ENCODE peak calls at places on chromosomes 1 and 21, in ten cellular contexts. J is A549, U is endothelial cell of umbilical vein, G is sigmoid colon, Q is Peyer's patch, T is transverse colon, F is IMR-90, I is GM12878, W is lower leg skin, Y is adrenal gland. X is an unnamed sample.

GRCh38 chr21:22363504-22363903 is 1365.3 kb downstream of the NCAM2 start:
- DNase-seq in W (no peak), Q (peak), G (no peak), J (no peak), Y (no peak), I (no peak), T (peak), F (no peak), U (no peak), X (no peak)

GRCh38 chr21:30714946-30715345 is 3.6 kb downstream of the KRTAP21-3 start:
- DNase-seq in Y (no peak), I (no peak), F (no peak), J (no peak), W (no peak), U (no peak), Q (no peak), T (no peak), G (no peak), X (no peak)

GRCh38 chr1:160779662-160780397 is 16.1 kb upstream of the LY9 start:
- DNase-seq in T (peak), F (no peak), Q (peak), Y (no peak), W (no peak), G (no peak), I (no peak), J (peak), U (no peak), X (no peak)

GRCh38 chr1:167013124-167013900 is 24.2 kb downstream of the MAEL start:
- DNase-seq in J (no peak), W (no peak), Q (no peak), U (no peak), G (no peak), T (no peak), I (no peak), F (no peak), Y (no peak), X (no peak)

GRCh38 chr21:43808367-43808766 is 19.0 kb downstream of the RRP1 start:
- DNase-seq in Q (no peak), F (no peak), Y (no peak), J (no peak), I (no peak), U (no peak), W (no peak), G (no peak), T (no peak), X (no peak)

GRCh38 chr1:201024251-201024998 is 911 bp upstream of the KIF21B start:
- DNase-seq in I (no peak), J (no peak), W (no peak), Q (no peak), U (no peak), Y (no peak), T (no peak), F (no peak), G (no peak), X (no peak)

GRCh38 chr1:72938408-72938807 is 656.1 kb upstream of the NEGR1 start:
- DNase-seq in Y (no peak), W (no peak), T (no peak), F (no peak), G (no peak), Q (no peak), U (no peak), J (no peak), I (no peak), X (no peak)

GRCh38 chr1:76802094-76802493 is 65.2 kb upstream of the ST6GALNAC5 start:
- DNase-seq in G (no peak), F (no peak), I (no peak), U (no peak), T (no peak), Y (no peak), W (no peak), J (no peak), Q (no peak), X (no peak)

GRCh38 chr1:181073638-181074037 is 14.9 kb upstream of the IER5 start:
- DNase-seq in F (peak), I (no peak), G (no peak), U (peak), Q (no peak), J (peak), W (no peak), Y (no peak), T (no peak), X (no peak)

GRCh38 chr1:164602480-164603093 is 43.6 kb downstream of the PBX1 start:
- DNase-seq in Q (peak), J (no peak), F (peak), T (peak), U (peak), Y (peak), I (no peak), G (peak), W (peak), X (no peak)

DNA sequence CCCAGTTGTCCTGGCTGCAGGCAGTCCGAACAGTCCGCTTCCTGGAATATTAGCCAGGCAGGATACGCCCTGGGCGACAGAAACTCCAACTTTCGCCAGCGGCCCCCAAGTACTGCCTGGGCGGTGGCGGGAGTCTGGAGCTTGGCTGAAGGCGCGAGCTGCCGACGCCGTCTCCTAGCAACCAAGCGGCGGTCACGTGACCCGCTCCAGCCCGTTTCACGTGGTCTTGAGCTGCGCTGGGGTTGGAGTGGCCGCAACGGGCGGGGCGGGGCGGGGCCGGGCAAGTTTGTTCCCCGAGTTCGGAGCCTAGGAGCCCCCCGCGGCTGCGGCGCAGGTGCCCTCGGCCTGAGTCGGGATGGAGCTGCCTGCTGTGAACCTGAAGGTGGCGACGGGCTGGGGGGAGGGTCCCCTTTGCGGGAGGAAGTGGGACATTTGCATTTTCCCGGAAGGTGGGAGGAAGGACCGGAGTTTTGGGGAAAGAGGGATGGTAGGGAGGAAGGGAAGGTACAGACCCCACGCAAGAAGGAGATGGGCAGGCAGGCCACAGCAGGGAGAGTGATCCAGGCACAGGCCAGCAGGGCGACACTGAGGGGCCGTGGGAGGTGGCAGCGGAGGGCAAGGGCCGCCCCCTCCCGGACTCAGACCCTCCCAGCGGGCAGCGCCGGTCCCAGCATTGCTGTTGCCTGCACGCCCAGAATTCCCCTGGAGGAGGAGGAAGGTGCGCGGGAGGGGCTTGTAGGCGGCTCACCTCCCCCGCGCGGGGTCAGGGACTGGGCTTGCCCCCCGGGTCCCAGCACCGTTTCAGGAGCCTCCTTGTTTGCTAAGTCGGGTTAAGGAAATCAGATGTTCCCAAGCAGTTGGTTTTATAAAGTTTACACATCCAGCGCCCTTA is at the start of gene AGTRAP:
- DNase-seq in J (peak), Y (peak), G (peak), U (peak), Q (peak), I (no peak), F (peak), W (peak), T (peak), X (peak)
- TF ChIP-seq POLR2A in J (peak), Y (no peak), G (no peak), U (no peak), Q (no peak), I (peak), F (no peak), W (no peak), T (no peak), X (no peak)

GRCh38 chr1:3610823-3611169 is 512 bp downstream of the MEGF6 start:
- DNase-seq in J (no peak), Q (no peak), I (no peak), G (no peak), U (no peak), W (no peak), Y (no peak), T (no peak), F (no peak), X (no peak)
- H3K4me3 ChIP-seq in J (peak), Q (peak), I (no peak), G (peak), U (peak), W (no peak), Y (no peak), T (peak), F (peak), X (peak)

GRCh38 chr1:237393632-237394031 is 351.6 kb downstream of the RYR2 start:
- DNase-seq in W (no peak), F (no peak), I (no peak), Y (no peak), G (no peak), Q (no peak), T (no peak), U (no peak), J (no peak), X (no peak)
- TF ChIP-seq POLR2A in W (no peak), F (no peak), I (no peak), Y (no peak), G (no peak), Q (no peak), T (no peak), U (no peak), J (no peak), X (no peak)

DNA sequence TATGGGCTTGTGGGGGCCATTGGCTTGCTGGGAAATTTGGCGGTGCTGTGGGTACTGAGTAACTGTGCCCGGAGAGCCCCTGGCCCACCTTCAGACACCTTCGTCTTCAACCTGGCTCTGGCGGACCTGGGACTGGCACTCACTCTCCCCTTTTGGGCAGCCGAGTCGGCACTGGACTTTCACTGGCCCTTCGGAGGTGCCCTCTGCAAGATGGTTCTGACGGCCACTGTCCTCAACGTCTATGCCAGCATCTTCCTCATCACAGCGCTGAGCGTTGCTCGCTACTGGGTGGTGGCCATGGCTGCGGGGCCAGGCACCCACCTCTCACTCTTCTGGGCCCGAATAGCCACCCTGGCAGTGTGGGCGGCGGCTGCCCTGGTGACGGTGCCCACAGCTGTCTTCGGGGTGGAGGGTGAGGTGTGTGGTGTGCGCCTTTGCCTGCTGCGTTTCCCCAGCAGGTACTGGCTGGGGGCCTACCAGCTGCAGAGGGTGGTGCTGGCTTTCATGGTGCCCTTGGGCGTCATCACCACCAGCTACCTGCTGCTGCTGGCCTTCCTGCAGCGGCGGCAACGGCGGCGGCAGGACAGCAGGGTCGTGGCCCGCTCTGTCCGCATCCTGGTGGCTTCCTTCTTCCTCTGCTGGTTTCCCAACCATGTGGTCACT is 538 bp downstream of the RXFP4 start:
- DNase-seq in W (no peak), J (no peak), U (no peak), G (no peak), I (no peak), Y (no peak), Q (peak), F (no peak), T (peak), X (no peak)
- H3K4me3 ChIP-seq in W (no peak), J (no peak), U (no peak), G (no peak), I (no peak), Y (no peak), Q (peak), F (no peak), T (peak), X (no peak)

DNA sequence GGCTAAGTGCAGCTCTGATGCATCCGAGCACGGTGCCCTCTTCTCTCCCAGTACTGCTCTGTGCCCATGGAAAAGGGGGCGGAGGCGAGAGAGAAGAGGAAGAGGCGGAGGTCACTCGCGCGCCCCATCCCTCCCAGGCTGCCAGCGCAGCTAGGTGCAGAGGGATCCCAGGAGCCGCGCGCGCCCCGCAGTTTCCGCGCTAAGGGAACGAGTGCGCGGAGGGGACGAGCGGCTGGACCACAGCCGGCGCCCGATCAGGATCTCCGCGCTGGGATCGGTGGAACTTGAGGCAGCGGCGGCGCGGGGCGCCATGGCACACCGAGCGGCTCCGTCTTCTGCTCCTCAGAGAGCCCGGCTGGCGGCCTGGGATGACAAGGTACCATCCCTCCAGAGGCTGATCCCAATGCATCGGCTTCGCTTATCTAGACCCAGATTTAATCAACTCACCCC is at the start of gene PTGFR:
- DNase-seq in J (no peak), Y (peak), W (peak), I (no peak), U (peak), G (no peak), T (no peak), F (peak), Q (no peak), X (no peak)
- TF ChIP-seq POLR2A in J (no peak), Y (no peak), W (no peak), I (no peak), U (no peak), G (no peak), T (no peak), F (no peak), Q (no peak), X (no peak)

DNA sequence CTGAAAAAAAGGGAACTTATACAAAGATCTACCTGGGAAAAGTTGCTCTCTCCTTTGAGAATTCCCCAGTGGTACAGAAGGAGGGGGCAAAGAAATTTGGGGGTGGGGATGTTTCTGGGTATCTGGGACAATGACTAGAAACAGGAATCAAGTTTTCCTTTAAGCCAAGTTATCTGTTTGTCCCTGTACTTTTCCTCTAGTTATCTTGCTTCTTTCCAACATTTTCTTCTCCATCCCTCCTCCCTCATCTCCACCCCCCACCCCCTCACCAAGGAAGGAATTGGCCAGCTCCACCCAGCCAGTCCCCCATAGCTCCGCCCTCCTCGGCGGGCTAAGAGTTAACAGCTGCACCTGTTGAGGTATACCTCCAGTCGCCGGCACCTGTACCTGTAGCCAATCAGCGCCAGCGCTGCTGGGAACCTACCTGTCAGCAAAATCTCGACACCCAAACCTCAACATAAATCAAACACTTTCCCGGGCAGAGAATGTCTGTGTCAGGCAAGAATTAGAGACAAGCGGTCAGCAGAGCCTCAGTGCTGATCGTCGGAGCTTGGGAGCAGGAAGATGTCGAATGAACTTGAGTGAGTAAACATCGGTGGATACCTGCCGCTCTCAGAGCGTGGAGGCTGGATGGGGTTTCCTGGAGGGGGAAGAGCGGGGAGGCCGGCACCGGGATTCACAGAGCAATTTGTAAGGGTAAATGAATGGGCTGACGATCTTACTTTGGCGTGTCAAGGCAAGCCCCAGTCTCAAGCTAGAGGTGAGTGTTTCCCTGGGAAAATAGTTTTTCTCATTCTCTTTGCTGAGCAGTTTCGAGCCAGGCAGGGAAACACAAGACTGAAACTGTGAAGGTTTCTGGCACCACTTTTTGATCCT is at the start of gene GRHL3:
- DNase-seq in T (peak), W (peak), I (no peak), U (no peak), J (peak), Y (no peak), G (no peak), F (no peak), Q (peak), X (no peak)
- H3K4me3 ChIP-seq in T (no peak), W (no peak), I (peak), U (no peak), J (peak), Y (no peak), G (no peak), F (no peak), Q (peak), X (peak)